ENCODE peak calls at places on chromosomes 1 and 21, in ten cellular contexts. One of them, this sample, is unnamed. For H3K9me3 and H3K27me3, the result is how much of the 10 kb centered on the place peaks cover.

GRCh38 chr1:156571261-156571958 is 955 bp downstream of the IQGAP3 start:
- DNase-seq in left ventricle myocardium inferior: no peak
- DNase-seq in left lung: no peak
- DNase-seq in tibial artery: no peak
- DNase-seq in sigmoid colon: peak
- DNase-seq in upper lobe of right lung: no peak
- DNase-seq in CD8-positive, alpha-beta T cell: no peak
- DNase-seq in Caco-2: no peak
- DNase-seq in colonic mucosa: peak
- DNase-seq in CD4-positive, alpha-beta T cell: no peak
- DNase-seq in this sample: no peak

GRCh38 chr21:24509131-24509530 is 1098.2 kb downstream of the MRPL39 start:
- DNase-seq in tibial artery: no peak
- DNase-seq in upper lobe of right lung: no peak
- DNase-seq in left ventricle myocardium inferior: no peak
- DNase-seq in colonic mucosa: no peak
- DNase-seq in CD4-positive, alpha-beta T cell: no peak
- DNase-seq in Caco-2: no peak
- DNase-seq in sigmoid colon: no peak
- DNase-seq in left lung: no peak
- DNase-seq in CD8-positive, alpha-beta T cell: no peak
- DNase-seq in this sample: no peak

GRCh38 chr1:43324810-43325209 is 12.8 kb upstream of the MPL start:
- DNase-seq in upper lobe of right lung: no peak
- DNase-seq in tibial artery: no peak
- DNase-seq in CD8-positive, alpha-beta T cell: no peak
- DNase-seq in colonic mucosa: no peak
- DNase-seq in CD4-positive, alpha-beta T cell: no peak
- DNase-seq in left ventricle myocardium inferior: no peak
- DNase-seq in sigmoid colon: no peak
- DNase-seq in left lung: no peak
- DNase-seq in Caco-2: no peak
- DNase-seq in this sample: no peak

GRCh38 chr1:151716771-151717631 is at the start of gene CELF3:
- DNase-seq in CD8-positive, alpha-beta T cell: peak
- DNase-seq in Caco-2: no peak
- DNase-seq in colonic mucosa: no peak
- DNase-seq in tibial artery: no peak
- DNase-seq in CD4-positive, alpha-beta T cell: peak
- DNase-seq in left ventricle myocardium inferior: no peak
- DNase-seq in left lung: no peak
- DNase-seq in sigmoid colon: no peak
- DNase-seq in upper lobe of right lung: no peak
- DNase-seq in this sample: no peak

GRCh38 chr21:26881504-26882228 is 36.5 kb upstream of the ADAMTS1 start:
- DNase-seq in left lung: no peak
- DNase-seq in CD8-positive, alpha-beta T cell: no peak
- DNase-seq in Caco-2: no peak
- DNase-seq in colonic mucosa: no peak
- DNase-seq in upper lobe of right lung: no peak
- DNase-seq in tibial artery: no peak
- DNase-seq in left ventricle myocardium inferior: no peak
- DNase-seq in CD4-positive, alpha-beta T cell: no peak
- DNase-seq in sigmoid colon: no peak
- DNase-seq in this sample: no peak

GRCh38 chr1:205947024-205947423 is 3.8 kb upstream of the SLC26A9 start:
- DNase-seq in left lung: peak
- DNase-seq in Caco-2: no peak
- DNase-seq in sigmoid colon: no peak
- DNase-seq in upper lobe of right lung: peak
- DNase-seq in colonic mucosa: no peak
- DNase-seq in CD4-positive, alpha-beta T cell: no peak
- DNase-seq in tibial artery: no peak
- DNase-seq in CD8-positive, alpha-beta T cell: no peak
- DNase-seq in left ventricle myocardium inferior: no peak
- DNase-seq in this sample: no peak

GRCh38 chr21:14947613-14948160 is 117.1 kb downstream of the NRIP1 start:
- DNase-seq in tibial artery: no peak
- DNase-seq in left ventricle myocardium inferior: no peak
- DNase-seq in left lung: no peak
- DNase-seq in Caco-2: no peak
- DNase-seq in upper lobe of right lung: no peak
- DNase-seq in colonic mucosa: no peak
- DNase-seq in CD4-positive, alpha-beta T cell: no peak
- DNase-seq in sigmoid colon: no peak
- DNase-seq in CD8-positive, alpha-beta T cell: no peak
- DNase-seq in this sample: no peak

GRCh38 chr1:15106608-15107007 is 46.9 kb upstream of the TMEM51 start:
- DNase-seq in CD4-positive, alpha-beta T cell: no peak
- DNase-seq in Caco-2: no peak
- DNase-seq in CD8-positive, alpha-beta T cell: no peak
- DNase-seq in left lung: peak
- DNase-seq in sigmoid colon: no peak
- DNase-seq in upper lobe of right lung: no peak
- DNase-seq in colonic mucosa: peak
- DNase-seq in tibial artery: no peak
- DNase-seq in left ventricle myocardium inferior: no peak
- DNase-seq in this sample: no peak

GRCh38 chr1:197285526-197286217 is 17.6 kb downstream of the CRB1 start:
- DNase-seq in Caco-2: no peak
- DNase-seq in sigmoid colon: no peak
- DNase-seq in CD4-positive, alpha-beta T cell: no peak
- DNase-seq in colonic mucosa: no peak
- DNase-seq in left ventricle myocardium inferior: no peak
- DNase-seq in left lung: no peak
- DNase-seq in tibial artery: no peak
- DNase-seq in upper lobe of right lung: no peak
- DNase-seq in CD8-positive, alpha-beta T cell: no peak
- DNase-seq in this sample: no peak

GRCh38 chr1:112386786-112387346 is 9.1 kb upstream of the CTTNBP2NL start:
- DNase-seq in upper lobe of right lung: no peak
- DNase-seq in sigmoid colon: no peak
- DNase-seq in CD4-positive, alpha-beta T cell: no peak
- DNase-seq in colonic mucosa: no peak
- DNase-seq in Caco-2: no peak
- DNase-seq in left lung: no peak
- DNase-seq in left ventricle myocardium inferior: no peak
- DNase-seq in CD8-positive, alpha-beta T cell: no peak
- DNase-seq in tibial artery: no peak
- DNase-seq in this sample: no peak

GRCh38 chr1:244941121-244941520 is 76.8 kb upstream of the HNRNPU start:
- DNase-seq in CD8-positive, alpha-beta T cell: no peak
- DNase-seq in colonic mucosa: no peak
- DNase-seq in upper lobe of right lung: no peak
- DNase-seq in left ventricle myocardium inferior: no peak
- DNase-seq in left lung: no peak
- DNase-seq in sigmoid colon: no peak
- DNase-seq in Caco-2: no peak
- DNase-seq in CD4-positive, alpha-beta T cell: no peak
- DNase-seq in tibial artery: no peak
- DNase-seq in this sample: no peak

DNA sequence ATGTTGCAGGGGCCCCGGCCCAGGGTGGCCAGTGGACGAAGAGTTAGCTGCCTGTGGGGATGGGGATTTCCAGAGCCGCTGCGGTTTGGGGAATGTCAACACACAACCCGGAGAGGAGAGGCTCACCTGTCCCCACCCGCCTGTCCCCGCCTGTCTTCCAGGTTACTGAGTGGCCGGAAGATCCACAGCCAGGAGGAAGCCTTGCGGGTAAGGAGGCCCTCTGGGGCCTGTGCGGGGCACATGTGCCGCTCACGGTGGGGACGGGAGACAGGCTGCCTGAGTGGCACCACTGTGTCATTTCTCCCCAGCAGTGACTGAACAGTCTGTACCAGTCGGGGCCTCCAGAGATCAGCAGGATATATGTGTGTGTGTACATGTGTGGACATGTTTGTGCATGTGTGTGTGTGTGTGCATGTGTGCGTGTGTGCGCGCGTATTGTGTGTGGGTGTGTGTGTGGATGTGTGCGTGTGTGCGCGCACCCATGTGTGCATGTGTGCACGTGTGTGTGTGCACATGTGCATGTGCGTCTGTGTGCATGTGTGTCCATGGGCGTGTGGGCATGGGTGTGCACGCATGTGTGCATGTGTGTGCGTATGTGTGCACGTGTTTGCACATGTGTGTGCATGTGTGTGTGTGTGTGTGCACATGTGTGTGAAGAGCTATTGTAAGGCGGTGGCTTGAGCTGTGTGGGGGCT is 25.6 kb downstream of the CSTB start:
- DNase-seq in CD4-positive, alpha-beta T cell: no peak
- DNase-seq in upper lobe of right lung: no peak
- DNase-seq in Caco-2: no peak
- DNase-seq in left lung: no peak
- DNase-seq in CD8-positive, alpha-beta T cell: no peak
- DNase-seq in left ventricle myocardium inferior: no peak
- DNase-seq in sigmoid colon: no peak
- DNase-seq in tibial artery: no peak
- DNase-seq in colonic mucosa: no peak
- DNase-seq in this sample: no peak
- H3K9me3 ChIP-seq in CD4-positive, alpha-beta T cell: under half
- H3K9me3 ChIP-seq in upper lobe of right lung: under half
- H3K9me3 ChIP-seq in Caco-2: under half
- H3K9me3 ChIP-seq in left lung: under half
- H3K9me3 ChIP-seq in CD8-positive, alpha-beta T cell: under half
- H3K9me3 ChIP-seq in left ventricle myocardium inferior: under half
- H3K9me3 ChIP-seq in sigmoid colon: under half
- H3K9me3 ChIP-seq in tibial artery: under half
- H3K9me3 ChIP-seq in colonic mucosa: under half
- H3K9me3 ChIP-seq in this sample: under half

DNA sequence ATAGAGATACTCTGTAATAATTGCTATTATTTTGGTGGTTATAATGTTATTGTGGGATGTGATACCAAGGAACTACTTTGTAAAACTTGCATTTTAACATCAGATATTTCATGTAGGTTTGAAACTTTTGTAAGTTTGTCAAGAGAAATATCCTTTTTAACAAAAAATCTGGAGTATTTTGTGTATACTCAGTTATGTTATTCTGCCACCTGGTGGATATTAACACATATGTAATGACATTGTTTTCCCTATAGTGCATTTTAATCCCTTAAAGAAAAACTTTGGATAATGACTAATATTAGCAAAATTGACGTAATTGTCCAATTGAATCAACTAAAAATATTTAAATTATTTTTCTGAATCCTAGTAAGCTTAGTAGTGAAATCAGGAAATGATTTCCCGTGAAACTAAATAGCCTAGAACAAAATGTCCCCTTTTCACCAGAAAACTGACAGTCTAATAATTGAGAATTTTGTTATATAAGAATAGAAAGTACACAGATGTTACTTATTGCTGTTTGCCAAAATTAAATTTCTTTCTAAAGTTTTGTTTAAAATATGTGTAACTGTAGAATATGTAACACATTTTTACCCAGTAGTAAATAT is 39.6 kb downstream of the KCTD3 start:
- DNase-seq in CD4-positive, alpha-beta T cell: no peak
- DNase-seq in colonic mucosa: no peak
- DNase-seq in Caco-2: no peak
- DNase-seq in sigmoid colon: no peak
- DNase-seq in left lung: no peak
- DNase-seq in left ventricle myocardium inferior: no peak
- DNase-seq in CD8-positive, alpha-beta T cell: no peak
- DNase-seq in upper lobe of right lung: no peak
- DNase-seq in tibial artery: no peak
- DNase-seq in this sample: no peak
- TF ChIP-seq CTCF in CD4-positive, alpha-beta T cell: peak
- TF ChIP-seq CTCF in colonic mucosa: peak
- TF ChIP-seq CTCF in Caco-2: no peak
- TF ChIP-seq CTCF in sigmoid colon: peak
- TF ChIP-seq CTCF in left lung: peak
- TF ChIP-seq CTCF in left ventricle myocardium inferior: peak
- TF ChIP-seq CTCF in CD8-positive, alpha-beta T cell: no peak
- TF ChIP-seq CTCF in upper lobe of right lung: peak
- TF ChIP-seq CTCF in tibial artery: peak
- TF ChIP-seq CTCF in this sample: peak

GRCh38 chr1:63299387-63299786 is 23.0 kb upstream of the FOXD3 start:
- DNase-seq in left lung: no peak
- DNase-seq in CD4-positive, alpha-beta T cell: no peak
- DNase-seq in colonic mucosa: no peak
- DNase-seq in sigmoid colon: no peak
- DNase-seq in Caco-2: no peak
- DNase-seq in upper lobe of right lung: no peak
- DNase-seq in tibial artery: no peak
- DNase-seq in CD8-positive, alpha-beta T cell: no peak
- DNase-seq in left ventricle myocardium inferior: no peak
- DNase-seq in this sample: no peak

GRCh38 chr1:63307196-63307794 is 15.1 kb upstream of the FOXD3 start:
- DNase-seq in left lung: no peak
- DNase-seq in upper lobe of right lung: no peak
- DNase-seq in CD4-positive, alpha-beta T cell: no peak
- DNase-seq in colonic mucosa: no peak
- DNase-seq in tibial artery: no peak
- DNase-seq in Caco-2: no peak
- DNase-seq in sigmoid colon: no peak
- DNase-seq in left ventricle myocardium inferior: no peak
- DNase-seq in CD8-positive, alpha-beta T cell: no peak
- DNase-seq in this sample: no peak

GRCh38 chr1:63305043-63305442 is 17.3 kb upstream of the FOXD3 start:
- DNase-seq in left ventricle myocardium inferior: no peak
- DNase-seq in sigmoid colon: no peak
- DNase-seq in colonic mucosa: no peak
- DNase-seq in tibial artery: no peak
- DNase-seq in Caco-2: no peak
- DNase-seq in left lung: no peak
- DNase-seq in upper lobe of right lung: no peak
- DNase-seq in CD8-positive, alpha-beta T cell: no peak
- DNase-seq in CD4-positive, alpha-beta T cell: no peak
- DNase-seq in this sample: no peak

GRCh38 chr1:63304410-63304809 is 18.0 kb upstream of the FOXD3 start:
- DNase-seq in Caco-2: no peak
- DNase-seq in colonic mucosa: no peak
- DNase-seq in CD4-positive, alpha-beta T cell: no peak
- DNase-seq in upper lobe of right lung: no peak
- DNase-seq in left ventricle myocardium inferior: no peak
- DNase-seq in tibial artery: no peak
- DNase-seq in sigmoid colon: no peak
- DNase-seq in CD8-positive, alpha-beta T cell: no peak
- DNase-seq in left lung: no peak
- DNase-seq in this sample: no peak
- H3K27me3 ChIP-seq in Caco-2: under half
- H3K27me3 ChIP-seq in colonic mucosa: under half
- H3K27me3 ChIP-seq in CD4-positive, alpha-beta T cell: under half
- H3K27me3 ChIP-seq in upper lobe of right lung: under half
- H3K27me3 ChIP-seq in left ventricle myocardium inferior: half or more
- H3K27me3 ChIP-seq in tibial artery: under half
- H3K27me3 ChIP-seq in sigmoid colon: under half
- H3K27me3 ChIP-seq in CD8-positive, alpha-beta T cell: under half
- H3K27me3 ChIP-seq in left lung: half or more
- H3K27me3 ChIP-seq in this sample: under half

GRCh38 chr1:227632325-227632724 is 69.0 kb downstream of the ZNF678 start:
- DNase-seq in tibial artery: no peak
- DNase-seq in CD8-positive, alpha-beta T cell: no peak
- DNase-seq in left lung: no peak
- DNase-seq in colonic mucosa: no peak
- DNase-seq in Caco-2: no peak
- DNase-seq in upper lobe of right lung: no peak
- DNase-seq in sigmoid colon: no peak
- DNase-seq in left ventricle myocardium inferior: no peak
- DNase-seq in CD4-positive, alpha-beta T cell: no peak
- DNase-seq in this sample: no peak

GRCh38 chr1:227635596-227635995 is 72.2 kb downstream of the ZNF678 start:
- DNase-seq in CD8-positive, alpha-beta T cell: no peak
- DNase-seq in colonic mucosa: no peak
- DNase-seq in upper lobe of right lung: no peak
- DNase-seq in sigmoid colon: no peak
- DNase-seq in left ventricle myocardium inferior: no peak
- DNase-seq in left lung: no peak
- DNase-seq in CD4-positive, alpha-beta T cell: no peak
- DNase-seq in tibial artery: no peak
- DNase-seq in Caco-2: no peak
- DNase-seq in this sample: no peak
- H3K9me3 ChIP-seq in CD8-positive, alpha-beta T cell: under half
- H3K9me3 ChIP-seq in colonic mucosa: under half
- H3K9me3 ChIP-seq in upper lobe of right lung: half or more
- H3K9me3 ChIP-seq in sigmoid colon: under half
- H3K9me3 ChIP-seq in left ventricle myocardium inferior: half or more
- H3K9me3 ChIP-seq in left lung: half or more
- H3K9me3 ChIP-seq in CD4-positive, alpha-beta T cell: half or more
- H3K9me3 ChIP-seq in tibial artery: half or more
- H3K9me3 ChIP-seq in Caco-2: under half
- H3K9me3 ChIP-seq in this sample: under half

This sample was measured in right atrium auricular region.